ENCODE peak calls at places on chromosomes 3 and 15, in nine cellular contexts. R is IMR-90; K is AG04450; U is pancreas; P is mucosa of descending colon; G is stomach; I is astrocyte of the spinal cord; L is tibial nerve; F is effector memory CD4-positive, alpha-beta T cell. D is an unnamed sample.

GRCh38 chr3:14773691-14774128 is 45.1 kb upstream of the FGD5 start:
- DNase-seq in G (no peak), L (no peak), K (no peak), R (no peak), U (no peak), P (no peak), F (no peak), I (no peak), D (no peak)

GRCh38 chr3:106428565-106428994 is 559.8 kb upstream of the CBLB start:
- DNase-seq in F (no peak), U (no peak), G (no peak), K (peak; percentile 92), L (peak; percentile 43), R (peak; percentile 100), I (peak; percentile 99), P (peak; percentile 7), D (peak; percentile 100)

GRCh38 chr3:69558912-69559311 is 173.0 kb upstream of the FRMD4B start:
- DNase-seq in I (peak; percentile 21), L (peak; percentile 93), P (peak; percentile 24), G (no peak), R (no peak), F (no peak), U (no peak), K (no peak), D (peak; percentile 25)

GRCh38 chr15:25770618-25771369 is 92.3 kb downstream of the ATP10A start:
- DNase-seq in K (no peak), U (no peak), R (no peak), P (no peak), F (no peak), G (no peak), L (no peak), I (no peak), D (no peak)

GRCh38 chr15:75143738-75144334 is 57.8 kb upstream of the C15orf39 start:
- DNase-seq in G (no peak), I (no peak), U (no peak), F (no peak), R (no peak), K (no peak), P (no peak), L (no peak), D (no peak)

GRCh38 chr3:83567935-83568334 is 1390.9 kb upstream of the CADM2 start:
- DNase-seq in G (no peak), F (no peak), K (no peak), R (no peak), U (no peak), L (no peak), I (no peak), P (no peak), D (no peak)

GRCh38 chr15:80640546-80641121 is 54.5 kb upstream of the ABHD17C start:
- DNase-seq in I (no peak), F (no peak), P (no peak), G (no peak), U (no peak), R (no peak), L (no peak), K (no peak), D (no peak)

GRCh38 chr3:32428092-32429068 is 36.7 kb downstream of the CMTM7 start:
- DNase-seq in U (no peak), F (no peak), G (no peak), L (no peak), P (no peak), I (no peak), K (no peak), R (no peak), D (no peak)

GRCh38 chr15:75358771-75359536 is 9.5 kb downstream of the MAN2C1 start:
- DNase-seq in L (no peak), I (no peak), P (no peak), G (no peak), U (no peak), K (no peak), R (no peak), F (no peak), D (no peak)

GRCh38 chr3:184643442-184643841 is 68.4 kb downstream of the MAGEF1 start:
- DNase-seq in I (no peak), R (no peak), U (no peak), L (no peak), G (no peak), P (no peak), K (no peak), F (no peak), D (no peak)

GRCh38 chr3:71724171-71724453 is 1.1 kb downstream of the EIF4E3 start:
- DNase-seq in L (no peak), R (no peak), G (no peak), F (no peak), K (no peak), P (no peak), U (no peak), I (no peak), D (no peak)

GRCh38 chr3:20832963-20833362 is 647.0 kb upstream of the SGO1 start:
- DNase-seq in P (no peak), G (no peak), R (no peak), L (no peak), U (no peak), F (no peak), K (no peak), I (no peak), D (no peak)

GRCh38 chr3:59514865-59515482 is 465.1 kb upstream of the CFAP20DC start:
- DNase-seq in L (no peak), K (no peak), I (no peak), G (no peak), P (no peak), R (no peak), F (no peak), U (no peak), D (no peak)

GRCh38 chr3:56787784-56788256 is 13.9 kb downstream of the ARHGEF3 start:
- DNase-seq in F (no peak), K (no peak), U (no peak), L (no peak), P (no peak), I (no peak), G (no peak), R (no peak), D (no peak)

GRCh38 chr3:56787258-56787777 is 14.4 kb downstream of the ARHGEF3 start:
- DNase-seq in L (no peak), K (no peak), U (no peak), G (no peak), I (no peak), P (no peak), R (no peak), F (no peak), D (no peak)

GRCh38 chr3:56783644-56784451 is 17.9 kb downstream of the ARHGEF3 start:
- DNase-seq in L (peak; percentile 46), G (peak; percentile 70), I (peak; percentile 94), R (peak; percentile 74), U (no peak), P (peak; percentile 79), K (peak; percentile 66), F (peak; percentile 44), D (peak; percentile 91)

GRCh38 chr3:56784452-56785001 is 17.2 kb downstream of the ARHGEF3 start:
- DNase-seq in U (no peak), L (no peak), K (no peak), R (no peak), G (no peak), I (no peak), F (no peak), P (no peak), D (no peak)

DNA sequence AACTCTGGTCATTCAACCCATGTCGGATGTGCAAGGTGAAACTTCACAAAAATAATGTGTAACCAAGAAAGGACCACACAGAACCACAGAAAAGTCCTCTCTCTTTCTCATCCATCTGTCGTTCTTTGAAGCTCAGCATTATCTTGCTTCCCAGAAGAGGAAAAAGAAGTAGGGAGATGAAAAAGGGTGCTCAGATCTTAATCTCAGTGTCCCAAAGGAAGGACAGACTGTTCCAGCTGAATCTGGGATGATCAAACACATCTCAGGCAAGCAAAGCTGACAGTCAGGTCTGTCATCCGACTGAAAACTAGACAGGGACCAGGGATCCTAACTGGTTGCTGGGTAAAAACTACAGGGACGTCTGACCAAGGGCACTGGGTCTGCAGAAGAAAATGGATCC is 16.2 kb downstream of the ARHGEF3 start:
- DNase-seq in I (no peak), K (no peak), F (no peak), U (no peak), P (no peak), L (no peak), G (no peak), R (no peak), D (no peak)
- H3K4me3 ChIP-seq in I (no peak overlapping the region), K (no peak overlapping the region), F (no peak overlapping the region), U (no peak overlapping the region), P (no peak overlapping the region), L (no peak overlapping the region), G (no peak overlapping the region), R (no peak overlapping the region), D (no peak overlapping the region)

DNA sequence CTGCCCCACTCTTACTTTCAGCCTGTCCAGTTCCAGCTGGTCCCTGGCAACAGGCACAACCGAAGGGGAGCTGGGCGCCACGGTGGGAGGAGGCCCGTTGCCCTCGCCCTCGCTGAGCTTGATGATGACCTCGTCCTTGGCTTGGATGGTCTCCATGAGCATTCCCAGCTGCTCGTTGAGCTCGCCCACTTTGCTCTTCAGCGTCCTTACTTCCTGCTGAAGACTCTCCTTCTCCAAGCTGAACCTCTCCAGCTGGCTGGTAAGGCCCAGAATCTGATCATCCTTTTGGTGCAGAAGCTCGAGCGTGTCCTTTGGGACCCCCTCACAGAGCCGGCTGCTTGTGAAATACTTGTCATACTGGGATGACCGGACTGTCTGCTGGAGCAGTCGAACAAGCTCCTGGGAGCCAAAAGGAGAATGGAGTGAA is 53.4 kb downstream of the TBC1D2B start:
- DNase-seq in K (no peak), G (no peak), I (peak; percentile 21), P (no peak), U (peak; percentile 50), F (no peak), R (peak; percentile 57), L (peak; percentile 55), D (peak; percentile 38)
- H3K4me3 ChIP-seq in K (no peak overlapping the region), G (no peak overlapping the region), I (no peak overlapping the region), P (no peak overlapping the region), U (no peak overlapping the region), F (no peak overlapping the region), R (no peak overlapping the region), L (no peak overlapping the region), D (no peak overlapping the region)

DNA sequence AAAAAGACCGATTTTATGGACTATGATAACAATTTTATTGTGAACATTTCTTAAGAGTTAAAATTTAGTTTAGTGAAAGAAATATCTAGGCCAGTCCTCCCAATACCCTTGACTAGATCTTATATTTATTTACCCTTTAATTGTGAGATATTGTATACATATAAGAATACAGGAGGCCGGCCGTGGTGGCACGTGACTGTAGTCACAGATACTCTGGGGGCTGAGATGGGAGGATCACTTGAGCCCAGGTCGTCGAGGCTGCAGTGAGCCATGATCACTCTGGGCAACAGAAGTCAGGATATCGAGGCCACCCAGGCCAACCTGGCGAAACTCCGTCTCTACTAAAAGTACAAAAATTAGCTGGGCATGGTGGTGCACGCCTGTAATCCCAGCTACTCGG is 767 bp upstream of the RMDN3 start:
- DNase-seq in F (no peak), I (no peak), G (no peak), U (peak; percentile 50), R (no peak), L (no peak), K (no peak), P (no peak), D (no peak)
- H3K4me3 ChIP-seq in F (peak overlapping the region; percentile 92), I (peak overlapping the region; percentile 97), G (peak overlapping the region; percentile 93), U (no peak overlapping the region), R (no peak overlapping the region), L (peak overlapping the region; percentile 96), K (no peak overlapping the region), P (no peak overlapping the region), D (peak overlapping the region; percentile 95)

DNA sequence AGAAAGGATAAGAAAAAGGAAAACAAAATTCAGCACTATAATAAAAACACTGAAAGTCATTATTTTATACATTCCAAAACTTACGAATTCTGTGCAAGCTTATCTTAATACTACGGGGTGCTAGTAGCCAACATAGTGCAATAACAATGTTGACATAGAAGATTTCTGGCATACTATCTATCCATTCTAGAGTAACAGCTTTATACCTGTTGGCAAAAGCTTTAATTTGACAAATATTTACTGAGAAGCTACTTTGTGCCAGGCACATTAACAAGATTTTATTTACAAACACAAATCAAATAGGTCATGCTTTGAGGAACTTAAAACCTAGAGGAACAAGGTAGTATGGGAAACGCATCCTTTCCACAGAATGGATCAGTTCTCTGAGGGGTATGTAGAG is 1.1 kb downstream of the ACKR4 start:
- DNase-seq in F (no peak), I (no peak), K (no peak), G (no peak), R (no peak), U (no peak), P (no peak), L (no peak), D (no peak)
- H3K4me3 ChIP-seq in F (no peak overlapping the region), I (no peak overlapping the region), K (no peak overlapping the region), G (no peak overlapping the region), R (no peak overlapping the region), U (no peak overlapping the region), P (no peak overlapping the region), L (no peak overlapping the region), D (peak overlapping the region; percentile 59)